ENCODE peak calls at places on chromosomes 16 and 17, in four cellular contexts. Q, D, X and M are unnamed samples.
A peak's percentile ranks its signal among the peaks of the same experiment; 100 is the strongest.

GRCh38 chr17:7354262-7354781 is 634 bp upstream of the TMEM95 start:
- DNase-seq in Q (no peak), D (no peak), X (no peak), M (no peak)

GRCh38 chr17:48299760-48300159 is 130.3 kb downstream of the SKAP1 start:
- DNase-seq in Q (no peak), D (no peak), X (no peak), M (no peak)

GRCh38 chr17:29710891-29711418 is 88.2 kb upstream of the CORO6 start:
- DNase-seq in Q (no peak), D (no peak), X (no peak), M (no peak)

GRCh38 chr16:68113765-68114240 is 28.6 kb downstream of the NFATC3 start:
- DNase-seq in Q (no peak), D (no peak), X (no peak), M (no peak)

GRCh38 chr17:56876766-56877179 is 37.1 kb downstream of the TRIM25 start:
- DNase-seq in Q (no peak), D (no peak), X (no peak), M (no peak)

GRCh38 chr16:68403177-68403576 is 45.1 kb downstream of the SMPD3 start:
- DNase-seq in Q (no peak), D (no peak), X (no peak), M (no peak)

GRCh38 chr16:19883296-19883951 is 1.2 kb downstream of the GPRC5B start:
- DNase-seq in Q (peak; percentile 87), D (peak; percentile 62), X (no peak), M (no peak)

GRCh38 chr16:50500171-50500874 is 47.9 kb upstream of the NKD1 start:
- DNase-seq in Q (peak; percentile 28), D (no peak), X (no peak), M (no peak)

GRCh38 chr17:57875109-57876022 is 25.5 kb upstream of the MRPS23 start:
- DNase-seq in Q (peak; percentile 96), D (peak; percentile 82), X (peak; percentile 81), M (peak; percentile 68)

GRCh38 chr16:88405325-88406060 is 22.7 kb downstream of the ZNF469 start:
- DNase-seq in Q (no peak), D (peak; percentile 29), X (no peak), M (no peak)

GRCh38 chr17:1511290-1511689 is 5.1 kb downstream of the INPP5K start:
- DNase-seq in Q (no peak), D (peak; percentile 72), X (no peak), M (no peak)

GRCh38 chr16:31301708-31302400 is 42.1 kb downstream of the ITGAM start:
- DNase-seq in Q (no peak), D (no peak), X (no peak), M (no peak)

GRCh38 chr17:52025231-52025630 is 133.3 kb downstream of the CA10 start:
- DNase-seq in Q (no peak), D (no peak), X (no peak), M (no peak)

GRCh38 chr17:45143767-45144198 is 4.5 kb upstream of the HEXIM1 start:
- DNase-seq in Q (peak; percentile 95), D (peak; percentile 88), X (peak; percentile 71), M (peak; percentile 69)

GRCh38 chr17:51435641-51436091 is 175.3 kb downstream of the UTP18 start:
- DNase-seq in Q (peak; percentile 90), D (peak; percentile 9), X (peak; percentile 59), M (no peak)

GRCh38 chr17:7988750-7989178 is 13.7 kb upstream of the GUCY2D start:
- DNase-seq in Q (no peak), D (peak; percentile 85), X (peak; percentile 74), M (peak; percentile 42)

GRCh38 chr17:27443491-27443890 is 12.8 kb upstream of the KSR1 start:
- DNase-seq in Q (no peak), D (no peak), X (no peak), M (no peak)

GRCh38 chr17:75730065-75730464 is 8.8 kb downstream of the ITGB4 start:
- DNase-seq in Q (no peak), D (no peak), X (no peak), M (no peak)

GRCh38 chr16:26651884-26652283 is 414.8 kb upstream of the C16orf82 start:
- DNase-seq in Q (no peak), D (no peak), X (no peak), M (no peak)
- H3K27ac ChIP-seq in Q (no peak overlapping the region), D (no peak overlapping the region), X (no peak overlapping the region), M (no peak overlapping the region)

GRCh38 chr17:69093279-69093789 is 32.6 kb upstream of the ABCA9 start:
- DNase-seq in Q (no peak), D (no peak), X (no peak), M (no peak)
- H3K9me3 ChIP-seq in Q (no peaks in the 10 kb centered on the region), D (no peaks in the 10 kb centered on the region), X (no peaks in the 10 kb centered on the region), M (no peaks in the 10 kb centered on the region)

DNA sequence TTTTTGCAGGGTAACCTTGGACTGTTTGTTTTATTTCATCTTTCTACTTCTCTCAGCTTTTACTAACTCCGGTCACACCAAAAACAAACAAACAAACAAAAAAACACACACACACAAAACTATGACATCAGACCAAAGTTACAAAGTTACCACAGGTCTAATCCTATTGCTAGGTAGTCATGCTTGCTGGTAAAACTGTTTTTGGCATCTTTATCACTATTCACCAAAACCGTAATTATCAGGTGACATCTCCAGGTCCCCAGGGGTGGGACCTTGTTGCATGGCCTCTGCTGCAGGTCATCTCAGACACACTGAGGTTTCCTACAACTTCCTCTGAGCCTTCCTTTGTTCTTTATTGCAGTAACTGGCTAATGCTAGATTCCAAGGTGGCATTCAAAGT is 162.3 kb downstream of the ABCA8 start:
- DNase-seq in Q (no peak), D (no peak), X (no peak), M (no peak)
- H3K27ac ChIP-seq in Q (no peak overlapping the region), D (peak overlapping the region; percentile 43), X (peak overlapping the region; percentile 45), M (no peak overlapping the region)

DNA sequence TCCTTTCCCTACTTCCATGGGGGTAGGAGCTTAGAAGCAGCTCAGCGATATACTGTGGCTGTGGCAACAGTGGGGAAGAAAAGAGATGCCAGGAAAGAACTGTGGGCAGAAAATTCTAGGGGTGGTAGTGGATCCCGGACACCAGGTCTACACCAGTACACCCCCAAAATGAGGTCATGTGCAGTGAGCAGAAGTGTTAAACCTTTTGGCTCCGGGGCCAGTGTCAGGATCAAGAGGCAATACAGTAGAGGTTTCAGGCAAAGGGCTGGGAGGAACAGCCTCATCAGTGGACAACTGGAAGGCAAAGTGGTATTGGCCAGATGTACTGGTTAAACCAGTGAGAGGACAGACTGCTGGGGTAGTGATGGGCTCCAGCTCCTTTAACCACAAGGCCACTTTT is 163.1 kb upstream of the CCL2 start:
- DNase-seq in Q (no peak), D (no peak), X (no peak), M (no peak)
- H3K9me3 ChIP-seq in Q (no peaks in the 10 kb centered on the region), D (no peaks in the 10 kb centered on the region), X (peaks cover 2% of the 10 kb centered on the region), M (no peaks in the 10 kb centered on the region)

GRCh38 chr17:20092292-20092867 is 83.2 kb downstream of the SPECC1 start:
- DNase-seq in Q (peak; percentile 52), D (no peak), X (no peak), M (no peak)
- H3K27ac ChIP-seq in Q (no peak overlapping the region), D (peak overlapping the region; percentile 81), X (peak overlapping the region; percentile 72), M (peak overlapping the region; percentile 98)

GRCh38 chr16:35440875-35441274 is 1981.5 kb downstream of the TP53TG3F start:
- DNase-seq in Q (no peak), D (no peak), X (no peak), M (no peak)
- H3K9me3 ChIP-seq in Q (peaks cover 100% of the 10 kb centered on the region), D (peaks cover 11% of the 10 kb centered on the region), X (peaks cover 13% of the 10 kb centered on the region), M (no peaks in the 10 kb centered on the region)